ENCODE peak calls at places on chromosome 17, in six cellular contexts. One of them, this sample, is unnamed.
A peak's percentile ranks its signal among the peaks of the same experiment; 100 is the strongest.

GRCh38 chr17:74012465-74012864 is 191.0 kb upstream of the RPL38 start:
- DNase-seq in putamen: no peak
- DNase-seq in effector CD4-positive, alpha-beta T cell: peak; percentile 8
- DNase-seq in Karpas-422: no peak
- DNase-seq in activated T-cell treated with anti-CD3 and anti-CD28 coated beads for 1 hour: peak; percentile 16
- DNase-seq in Right ventricle myocardium superior: no peak
- DNase-seq in this sample: no peak

GRCh38 chr17:46818319-46818928 is at the start of gene WNT3:
- DNase-seq in putamen: no peak
- DNase-seq in activated T-cell treated with anti-CD3 and anti-CD28 coated beads for 1 hour: peak; percentile 44
- DNase-seq in effector CD4-positive, alpha-beta T cell: no peak
- DNase-seq in Right ventricle myocardium superior: peak; percentile 41
- DNase-seq in Karpas-422: peak; percentile 71
- DNase-seq in this sample: peak; percentile 11

GRCh38 chr17:77516902-77517301 is 376.1 kb downstream of the SEC14L1 start:
- DNase-seq in Karpas-422: no peak
- DNase-seq in effector CD4-positive, alpha-beta T cell: no peak
- DNase-seq in activated T-cell treated with anti-CD3 and anti-CD28 coated beads for 1 hour: no peak
- DNase-seq in Right ventricle myocardium superior: no peak
- DNase-seq in putamen: no peak
- DNase-seq in this sample: no peak

GRCh38 chr17:73999246-73999645 is 204.2 kb upstream of the RPL38 start:
- DNase-seq in Karpas-422: no peak
- DNase-seq in Right ventricle myocardium superior: no peak
- DNase-seq in putamen: no peak
- DNase-seq in effector CD4-positive, alpha-beta T cell: no peak
- DNase-seq in activated T-cell treated with anti-CD3 and anti-CD28 coated beads for 1 hour: no peak
- DNase-seq in this sample: no peak

GRCh38 chr17:65556014-65556909 is 5.2 kb downstream of the AXIN2 start:
- DNase-seq in effector CD4-positive, alpha-beta T cell: peak; percentile 93
- DNase-seq in Karpas-422: peak; percentile 92
- DNase-seq in Right ventricle myocardium superior: peak; percentile 85
- DNase-seq in activated T-cell treated with anti-CD3 and anti-CD28 coated beads for 1 hour: peak; percentile 98
- DNase-seq in putamen: peak; percentile 70
- DNase-seq in this sample: peak; percentile 85

GRCh38 chr17:2177235-2177811 is 122.4 kb downstream of the HIC1 start:
- DNase-seq in Right ventricle myocardium superior: no peak
- DNase-seq in effector CD4-positive, alpha-beta T cell: no peak
- DNase-seq in putamen: no peak
- DNase-seq in Karpas-422: no peak
- DNase-seq in activated T-cell treated with anti-CD3 and anti-CD28 coated beads for 1 hour: no peak
- DNase-seq in this sample: no peak

GRCh38 chr17:47315451-47316266 is 8.1 kb upstream of the EFCAB13 start:
- DNase-seq in Right ventricle myocardium superior: no peak
- DNase-seq in Karpas-422: peak; percentile 89
- DNase-seq in activated T-cell treated with anti-CD3 and anti-CD28 coated beads for 1 hour: no peak
- DNase-seq in effector CD4-positive, alpha-beta T cell: peak; percentile 20
- DNase-seq in putamen: peak; percentile 58
- DNase-seq in this sample: no peak

GRCh38 chr17:17208013-17208412 is 1.9 kb upstream of the PLD6 start:
- DNase-seq in activated T-cell treated with anti-CD3 and anti-CD28 coated beads for 1 hour: no peak
- DNase-seq in Right ventricle myocardium superior: no peak
- DNase-seq in effector CD4-positive, alpha-beta T cell: no peak
- DNase-seq in putamen: no peak
- DNase-seq in Karpas-422: no peak
- DNase-seq in this sample: no peak

GRCh38 chr17:29210879-29211278 is 30.7 kb upstream of the MYO18A start:
- DNase-seq in effector CD4-positive, alpha-beta T cell: no peak
- DNase-seq in Right ventricle myocardium superior: no peak
- DNase-seq in putamen: no peak
- DNase-seq in activated T-cell treated with anti-CD3 and anti-CD28 coated beads for 1 hour: no peak
- DNase-seq in Karpas-422: no peak
- DNase-seq in this sample: no peak

GRCh38 chr17:77456951-77457548 is 316.3 kb downstream of the SEC14L1 start:
- DNase-seq in effector CD4-positive, alpha-beta T cell: no peak
- DNase-seq in putamen: no peak
- DNase-seq in activated T-cell treated with anti-CD3 and anti-CD28 coated beads for 1 hour: no peak
- DNase-seq in Karpas-422: peak; percentile 82
- DNase-seq in Right ventricle myocardium superior: no peak
- DNase-seq in this sample: no peak

GRCh38 chr17:58535431-58535830 is 21.0 kb upstream of the MTMR4 start:
- DNase-seq in Right ventricle myocardium superior: no peak
- DNase-seq in activated T-cell treated with anti-CD3 and anti-CD28 coated beads for 1 hour: no peak
- DNase-seq in putamen: no peak
- DNase-seq in Karpas-422: no peak
- DNase-seq in effector CD4-positive, alpha-beta T cell: no peak
- DNase-seq in this sample: no peak

GRCh38 chr17:35621768-35622167 is 34.6 kb downstream of the AP2B1 start:
- DNase-seq in Karpas-422: no peak
- DNase-seq in putamen: no peak
- DNase-seq in Right ventricle myocardium superior: no peak
- DNase-seq in effector CD4-positive, alpha-beta T cell: no peak
- DNase-seq in activated T-cell treated with anti-CD3 and anti-CD28 coated beads for 1 hour: no peak
- DNase-seq in this sample: no peak

GRCh38 chr17:75587718-75588545 is at the start of gene MYO15B:
- DNase-seq in Right ventricle myocardium superior: peak; percentile 82
- DNase-seq in Karpas-422: no peak
- DNase-seq in effector CD4-positive, alpha-beta T cell: peak; percentile 44
- DNase-seq in activated T-cell treated with anti-CD3 and anti-CD28 coated beads for 1 hour: peak; percentile 60
- DNase-seq in putamen: peak; percentile 19
- DNase-seq in this sample: peak; percentile 56

GRCh38 chr17:3667366-3668278 is 756 bp downstream of the TAX1BP3 start:
- DNase-seq in Karpas-422: no peak
- DNase-seq in putamen: peak; percentile 64
- DNase-seq in effector CD4-positive, alpha-beta T cell: no peak
- DNase-seq in activated T-cell treated with anti-CD3 and anti-CD28 coated beads for 1 hour: no peak
- DNase-seq in Right ventricle myocardium superior: peak; percentile 93
- DNase-seq in this sample: no peak